ENCODE peak calls at places on chromosomes 6 and 20, in ten cellular contexts. W is caudate nucleus; Q is uterus; Z is cardiac muscle cell; V is CD8-positive, alpha-beta T cell; D is heart left ventricle; X is foreskin keratinocyte; T is naive thymus-derived CD4-positive, alpha-beta T cell; A is CD4-positive, CD25-positive, alpha-beta regulatory T cell; M is stomach. I is an unnamed sample.

GRCh38 chr6:113103618-113104390 is 753.3 kb upstream of the MARCKS start:
- DNase-seq in Z (no peak), V (no peak), T (no peak), M (no peak), D (no peak), W (no peak), X (no peak), Q (no peak), A (no peak), I (no peak)

GRCh38 chr20:23509580-23509913 is 18.6 kb downstream of the CST8 start:
- DNase-seq in Q (no peak), V (no peak), A (no peak), X (no peak), M (no peak), T (no peak), W (no peak), Z (no peak), D (no peak), I (no peak)

GRCh38 chr6:56335733-56336132 is 88.4 kb upstream of the COL21A1 start:
- DNase-seq in W (no peak), Z (no peak), A (no peak), M (no peak), D (no peak), T (no peak), X (peak), Q (no peak), V (no peak), I (peak)

GRCh38 chr6:126716826-126717514 is 377.1 kb downstream of the CENPW start:
- DNase-seq in T (no peak), W (no peak), M (no peak), A (no peak), V (no peak), Q (no peak), Z (peak), X (peak), D (no peak), I (peak)

GRCh38 chr6:169791721-169792131 is 40.3 kb downstream of the ERMARD start:
- DNase-seq in A (no peak), Q (no peak), D (no peak), X (no peak), W (no peak), Z (peak), M (no peak), T (no peak), V (no peak), I (no peak)

GRCh38 chr6:19866900-19867627 is 29.9 kb downstream of the ID4 start:
- DNase-seq in D (no peak), Q (no peak), Z (no peak), T (no peak), W (no peak), V (no peak), A (no peak), X (peak), M (no peak), I (peak)

GRCh38 chr6:10535198-10535597 is 14.0 kb downstream of the GCNT2 start:
- DNase-seq in Q (no peak), T (no peak), W (no peak), X (no peak), A (no peak), Z (no peak), M (no peak), D (no peak), V (no peak), I (no peak)

GRCh38 chr6:37260063-37260843 is 2.3 kb upstream of the TMEM217 start:
- DNase-seq in T (no peak), V (no peak), W (no peak), M (no peak), Q (no peak), A (no peak), Z (no peak), D (no peak), X (no peak), I (no peak)

GRCh38 chr6:38114976-38115632 is 295.6 kb downstream of the ZFAND3 start:
- DNase-seq in M (no peak), X (peak), D (no peak), T (no peak), Z (no peak), V (no peak), Q (no peak), W (no peak), A (no peak), I (no peak)

GRCh38 chr6:152983637-152984386 is 971 bp upstream of the FBXO5 start:
- DNase-seq in T (no peak), Z (peak), A (no peak), W (peak), X (peak), V (peak), M (peak), D (peak), Q (peak), I (peak)

GRCh38 chr6:152980656-152981055 is 2.2 kb downstream of the FBXO5 start:
- DNase-seq in T (no peak), W (no peak), A (no peak), Q (no peak), V (no peak), Z (no peak), M (no peak), X (no peak), D (no peak), I (no peak)

GRCh38 chr6:152981219-152981618 is 1.6 kb downstream of the FBXO5 start:
- DNase-seq in V (no peak), D (no peak), T (no peak), X (no peak), M (no peak), A (no peak), W (no peak), Z (no peak), Q (no peak), I (no peak)

GRCh38 chr6:152982768-152983636 is at the start of gene FBXO5:
- DNase-seq in Q (peak), Z (peak), W (peak), A (peak), V (peak), M (peak), T (peak), X (peak), D (peak), I (peak)

GRCh38 chr6:152981989-152982767 is 663 bp downstream of the FBXO5 start:
- DNase-seq in Z (no peak), V (no peak), Q (peak), T (no peak), X (no peak), M (no peak), W (no peak), A (no peak), D (peak), I (no peak)
- H3K27ac ChIP-seq in Z (no peak), V (no peak), Q (no peak), T (no peak), X (peak), M (no peak), W (no peak), A (no peak), D (peak), I (no peak)

GRCh38 chr6:157762636-157763035 is 60.4 kb upstream of the SNX9 start:
- DNase-seq in Z (no peak), Q (no peak), V (no peak), M (no peak), A (no peak), X (no peak), W (no peak), T (peak), D (no peak), I (no peak)

GRCh38 chr6:157763129-157763893 is 59.7 kb upstream of the SNX9 start:
- DNase-seq in D (no peak), Q (peak), W (no peak), A (no peak), X (peak), T (no peak), Z (no peak), V (no peak), M (peak), I (peak)

GRCh38 chr6:157761926-157762325 is 61.1 kb upstream of the SNX9 start:
- DNase-seq in V (no peak), Z (no peak), W (no peak), M (no peak), D (no peak), X (no peak), T (no peak), Q (no peak), A (no peak), I (no peak)

GRCh38 chr6:157763894-157764345 is 59.1 kb upstream of the SNX9 start:
- DNase-seq in Q (no peak), Z (no peak), V (no peak), D (no peak), T (no peak), W (no peak), M (no peak), X (no peak), A (no peak), I (no peak)

DNA sequence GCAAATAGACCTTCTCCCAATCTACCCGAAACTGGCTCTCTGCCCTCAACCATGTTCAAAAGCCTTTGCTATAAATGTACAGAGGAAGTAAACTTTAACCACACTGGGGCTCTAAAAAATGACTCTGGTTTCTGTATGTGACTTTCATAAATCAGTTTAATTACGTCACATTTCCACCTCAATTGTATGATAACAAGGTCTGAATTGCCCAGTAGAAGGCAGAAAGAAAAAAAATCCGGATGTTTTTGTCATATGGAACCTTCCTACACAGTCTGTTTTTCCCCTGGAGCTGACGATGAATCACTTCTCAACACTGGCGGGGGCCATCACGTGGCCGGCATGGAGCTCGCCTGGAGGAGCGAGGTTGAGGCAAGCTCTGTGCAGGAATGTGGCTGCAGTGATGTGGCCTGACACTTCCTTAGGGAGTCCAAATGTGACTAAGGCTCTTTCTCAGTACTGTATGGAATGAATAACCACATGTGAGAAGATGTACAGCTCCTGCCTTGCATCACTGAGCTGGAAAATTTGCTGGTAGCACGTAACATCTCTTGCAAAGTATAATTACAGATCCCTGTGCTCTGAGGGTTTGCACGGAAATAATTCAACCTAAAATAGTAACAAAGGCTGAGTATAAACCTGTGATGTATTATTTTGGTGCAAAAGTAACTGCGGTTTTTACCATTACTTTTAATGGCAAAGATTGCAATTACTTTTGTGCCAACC is 58.5 kb upstream of the SNX9 start:
- DNase-seq in W (peak), M (peak), X (peak), D (peak), Z (peak), A (peak), Q (peak), V (peak), T (peak), I (peak)
- H3K27ac ChIP-seq in W (peak), M (peak), X (peak), D (peak), Z (no peak), A (peak), Q (peak), V (peak), T (peak), I (peak)

DNA sequence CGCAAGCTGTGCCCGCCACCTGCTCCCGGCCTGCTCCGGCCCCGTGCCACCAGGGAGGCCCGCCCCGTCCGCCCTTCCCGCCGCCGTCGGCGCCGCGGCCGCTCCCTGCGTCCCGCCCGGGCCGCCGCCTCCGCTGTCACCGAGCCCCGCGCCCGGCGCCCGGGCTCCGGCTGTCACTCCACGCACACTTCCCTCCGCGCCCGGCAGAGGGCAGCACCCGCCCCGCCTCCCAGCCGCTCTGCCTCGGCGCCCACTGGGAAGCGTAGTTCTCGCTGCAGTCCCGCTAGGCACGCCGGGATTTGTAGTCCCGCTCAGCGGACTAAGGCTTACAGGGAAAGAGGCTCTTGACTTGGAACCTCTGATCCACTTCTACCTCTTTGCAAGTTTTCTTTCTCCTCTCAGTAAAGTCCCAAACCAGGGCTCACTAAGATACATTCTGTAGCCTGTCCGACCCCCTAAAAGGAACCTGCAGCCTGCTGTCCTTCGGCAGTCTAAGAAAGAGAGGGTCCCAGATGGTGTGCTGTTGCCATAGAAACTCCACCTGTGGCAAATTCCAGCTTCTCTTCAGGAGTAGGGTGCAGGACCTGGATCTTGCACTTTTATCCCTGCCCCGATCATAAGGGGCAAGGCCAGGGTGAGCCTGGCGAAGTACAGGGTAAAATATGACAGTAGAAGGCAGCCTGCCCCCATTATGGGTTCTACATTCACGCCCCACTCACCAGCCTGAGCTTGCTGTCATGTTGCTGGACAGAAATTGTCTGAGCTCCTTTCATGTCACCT is at the start of gene TFEB:
- DNase-seq in W (peak), T (peak), M (peak), Q (peak), D (peak), Z (peak), V (peak), A (peak), X (no peak), I (peak)
- H3K27ac ChIP-seq in W (peak), T (peak), M (peak), Q (peak), D (peak), Z (peak), V (peak), A (peak), X (no peak), I (no peak)

GRCh38 chr6:45483501-45483900 is 105.8 kb upstream of the SUPT3H start:
- DNase-seq in A (no peak), Q (no peak), V (no peak), M (no peak), T (no peak), W (no peak), X (no peak), D (no peak), Z (no peak), I (no peak)
- H3K27ac ChIP-seq in A (no peak), Q (no peak), V (no peak), M (no peak), T (no peak), W (no peak), X (no peak), D (no peak), Z (no peak), I (no peak)

DNA sequence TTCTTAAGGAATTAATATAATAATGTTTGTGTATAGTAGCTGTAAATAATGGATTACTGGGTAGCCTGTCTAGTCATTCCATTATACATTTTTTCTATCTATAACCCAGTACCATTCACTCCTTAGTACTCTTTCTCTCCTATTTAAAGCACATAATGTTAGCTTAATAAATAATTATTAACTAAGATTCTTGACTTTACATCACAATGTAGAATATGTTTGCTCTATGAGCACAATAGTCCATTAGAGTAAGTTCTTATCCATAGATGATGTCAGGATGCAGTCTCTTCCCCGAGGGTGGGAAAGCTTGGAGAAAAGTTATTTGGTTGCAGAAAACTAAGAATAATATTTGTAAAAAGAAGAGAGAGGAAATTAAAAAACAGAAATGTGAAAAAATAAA is 226.4 kb upstream of the EYS start:
- DNase-seq in Z (no peak), D (no peak), Q (no peak), T (no peak), W (no peak), M (no peak), X (no peak), A (no peak), V (no peak), I (no peak)
- H3K27ac ChIP-seq in Z (no peak), D (no peak), Q (no peak), T (no peak), W (no peak), M (no peak), X (no peak), A (no peak), V (no peak), I (no peak)

DNA sequence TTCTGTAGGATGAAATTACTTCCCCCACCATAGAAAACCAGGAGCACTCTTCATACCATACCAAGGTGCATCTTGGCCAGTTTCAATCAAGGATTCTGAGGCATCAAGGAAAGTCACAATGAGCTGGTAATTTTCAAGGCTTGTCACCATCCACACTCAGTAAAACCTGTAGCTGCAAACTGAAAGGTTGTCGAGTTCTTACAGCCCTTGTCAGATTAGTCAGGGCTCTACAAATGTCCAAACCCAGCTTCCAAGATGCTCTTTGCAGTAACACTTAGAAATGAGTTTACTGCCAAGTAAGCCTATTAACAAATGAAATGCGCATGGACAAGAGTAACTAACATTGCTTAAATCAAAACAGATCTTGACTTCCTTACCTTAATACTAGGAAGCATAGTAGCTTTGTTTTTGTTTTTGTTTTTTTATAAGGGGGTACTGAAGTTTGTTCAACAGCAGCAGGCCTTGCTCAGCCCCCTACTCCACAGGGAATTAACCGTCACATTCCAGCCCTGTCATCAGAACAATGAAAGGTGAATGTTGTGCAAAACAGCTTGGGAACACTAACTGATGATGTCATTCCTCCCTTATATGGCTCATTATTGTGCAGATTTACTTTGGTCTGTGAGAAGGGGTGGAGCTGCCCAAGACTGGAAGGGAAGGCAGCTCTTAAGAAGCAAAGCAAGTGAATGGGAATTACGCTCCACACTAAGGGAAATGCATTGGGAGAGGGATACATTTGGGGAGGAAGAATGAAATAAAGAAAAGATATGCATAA is 49.9 kb upstream of the TMEM30A start:
- DNase-seq in W (no peak), A (no peak), Q (no peak), D (no peak), M (no peak), T (no peak), V (no peak), X (no peak), Z (peak), I (no peak)
- H3K27ac ChIP-seq in W (peak), A (no peak), Q (peak), D (no peak), M (peak), T (no peak), V (no peak), X (no peak), Z (peak), I (no peak)

DNA sequence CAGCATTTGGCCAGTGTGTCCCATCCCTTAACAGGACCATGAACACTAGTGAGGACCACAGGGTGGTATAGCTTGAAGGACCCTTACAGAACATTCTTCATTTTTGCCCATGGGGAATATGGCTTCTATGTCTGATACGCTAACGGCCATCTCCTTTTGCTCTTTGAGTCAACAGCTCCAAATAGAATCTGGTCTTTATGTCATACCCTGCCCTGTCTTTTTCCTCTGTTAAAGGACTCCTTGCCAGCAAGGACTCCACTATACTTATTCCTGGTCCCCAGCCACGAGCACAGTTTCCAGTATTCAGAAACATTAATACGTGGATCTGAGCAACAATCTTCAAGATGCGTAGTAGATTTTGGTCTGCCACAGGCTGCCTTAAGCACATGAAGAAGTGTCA is 22.5 kb downstream of the SERPINB1 start:
- DNase-seq in Q (no peak), M (no peak), T (no peak), A (no peak), Z (no peak), X (no peak), D (no peak), W (no peak), V (no peak), I (no peak)
- H3K27ac ChIP-seq in Q (no peak), M (peak), T (no peak), A (no peak), Z (no peak), X (peak), D (peak), W (no peak), V (no peak), I (peak)

I was measured in PC-9.